ENCODE peak calls at places on chromosomes 12 and 14, in four cellular contexts. F is choroid plexus epithelial cell, A is AG04449, D is RWPE2. S is an unnamed sample.

GRCh38 chr12:104710940-104711725 is 247.0 kb downstream of the SLC41A2 start:
- DNase-seq in F (peak), A (peak), D (no peak), S (peak)

GRCh38 chr12:46269429-46270241 is 792 bp upstream of the SLC38A1 start:
- DNase-seq in F (peak), A (no peak), D (no peak), S (no peak)

GRCh38 chr12:20132818-20133217 is 235.5 kb upstream of the PDE3A start:
- DNase-seq in F (no peak), A (no peak), D (no peak), S (no peak)

GRCh38 chr12:7144414-7145120 is 14.4 kb downstream of the CLSTN3 start:
- DNase-seq in F (peak), A (no peak), D (no peak), S (no peak)

GRCh38 chr12:71684081-71684480 is 1.8 kb upstream of the TMEM19 start:
- DNase-seq in F (no peak), A (no peak), D (no peak), S (no peak)

GRCh38 chr12:54596526-54596946 is 8.1 kb upstream of the PPP1R1A start:
- DNase-seq in F (peak), A (no peak), D (no peak), S (peak)

GRCh38 chr12:57047981-57048380 is 1.9 kb downstream of the MYO1A start:
- DNase-seq in F (no peak), A (no peak), D (no peak), S (no peak)

GRCh38 chr14:53539489-53540126 is 386.5 kb upstream of the DDHD1 start:
- DNase-seq in F (peak), A (no peak), D (no peak), S (peak)

GRCh38 chr14:101781240-101782061 is 19.9 kb downstream of the PPP2R5C start:
- DNase-seq in F (no peak), A (no peak), D (peak), S (no peak)

GRCh38 chr14:66359500-66359899 is 126.7 kb upstream of the CCDC196 start:
- DNase-seq in F (peak), A (no peak), D (no peak), S (peak)

GRCh38 chr12:6551063-6551461 is 4.8 kb downstream of the IFFO1 start:
- DNase-seq in F (no peak), A (no peak), D (no peak), S (no peak)

GRCh38 chr14:76829016-76829365 is 2.8 kb downstream of the LRRC74A start:
- DNase-seq in F (no peak), A (no peak), D (no peak), S (no peak)

GRCh38 chr12:26867084-26867483 is 34.1 kb upstream of the ITPR2 start:
- DNase-seq in F (no peak), A (no peak), D (no peak), S (no peak)

GRCh38 chr12:59164991-59165718 is 244.9 kb upstream of the LRIG3 start:
- DNase-seq in F (peak), A (no peak), D (no peak), S (peak)

GRCh38 chr12:84632556-84632955 is 280.0 kb downstream of the SLC6A15 start:
- DNase-seq in F (no peak), A (no peak), D (no peak), S (no peak)

GRCh38 chr12:117412465-117413190 is 51.2 kb upstream of the NOS1 start:
- DNase-seq in F (no peak), A (no peak), D (no peak), S (no peak)

GRCh38 chr14:51972566-51972965 is 16.8 kb upstream of the RTRAF start:
- DNase-seq in F (no peak), A (no peak), D (no peak), S (no peak)

GRCh38 chr14:97253756-97254155 is 456.6 kb downstream of the VRK1 start:
- DNase-seq in F (no peak), A (no peak), D (no peak), S (no peak)

GRCh38 chr12:19841451-19841850 is 402.2 kb downstream of the AEBP2 start:
- DNase-seq in F (peak), A (no peak), D (no peak), S (no peak)

GRCh38 chr12:52204095-52204930 is 12.5 kb upstream of the KRT80 start:
- DNase-seq in F (no peak), A (no peak), D (peak), S (no peak)

GRCh38 chr14:26872930-26873470 is 275.2 kb upstream of the NOVA1 start:
- DNase-seq in F (no peak), A (no peak), D (no peak), S (no peak)

DNA sequence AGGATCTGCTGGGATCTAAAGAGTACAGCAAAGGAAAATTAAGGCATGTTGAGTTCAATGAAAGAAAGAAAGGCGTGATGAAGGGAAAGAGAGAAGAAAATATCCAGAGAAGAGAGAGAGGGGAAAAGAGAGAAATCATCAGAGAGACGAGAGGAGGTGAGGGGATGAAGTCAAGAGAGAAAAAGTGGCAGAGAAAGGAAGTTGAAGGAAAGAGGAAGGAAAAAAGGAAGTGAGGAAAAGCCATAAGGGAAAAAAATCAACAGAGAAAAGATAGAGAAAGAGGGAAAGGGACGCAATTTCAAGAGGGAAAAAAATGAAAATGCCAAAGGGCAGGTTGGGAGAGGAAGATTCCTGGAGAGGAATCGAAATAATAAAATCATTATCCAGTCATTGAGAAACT is 40.4 kb downstream of the LLPH start:
- DNase-seq in F (no peak), A (no peak), D (no peak), S (no peak)
- H3K4me3 ChIP-seq in F (no peak), A (no peak), D (no peak), S (no peak)

GRCh38 chr12:39503445-39503844 is 60.5 kb upstream of the KIF21A start:
- DNase-seq in F (peak), A (no peak), D (no peak), S (no peak)
- TF ChIP-seq CTCF in F (no peak), A (no peak), D (peak), S (no peak)

DNA sequence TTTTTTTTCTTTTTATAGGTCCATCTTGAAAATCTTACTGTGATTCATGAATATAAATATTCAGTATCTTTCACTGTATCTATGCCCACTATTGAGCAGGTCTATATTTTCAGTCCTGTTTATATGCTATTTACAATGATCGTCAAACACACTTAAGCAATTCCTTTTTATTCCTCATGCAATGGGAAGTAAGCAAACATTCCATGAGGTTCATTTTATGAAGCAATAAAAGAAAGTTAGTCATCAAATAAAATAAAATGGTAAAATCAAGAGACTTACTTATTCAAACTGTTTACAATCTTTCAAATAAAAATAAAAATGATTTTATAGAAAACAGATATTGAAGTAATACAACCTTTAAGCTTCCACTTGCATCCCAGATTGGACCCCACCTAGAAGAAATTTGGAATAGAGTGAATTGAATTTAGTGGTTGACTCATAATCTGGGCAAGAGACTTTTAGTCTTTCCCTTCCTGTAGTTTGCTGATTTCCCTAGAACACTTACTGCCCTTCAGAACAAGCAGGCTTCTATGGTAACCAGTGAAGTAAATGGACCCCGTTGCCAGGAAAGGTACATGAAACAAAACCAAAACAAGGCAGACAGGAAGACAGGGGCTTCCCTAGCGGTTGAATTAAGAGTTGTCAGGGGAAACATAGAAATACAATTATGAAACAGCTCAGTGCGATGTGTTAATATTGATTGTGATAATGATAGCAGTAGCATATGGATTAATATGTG is 241.0 kb upstream of the ATP2B1 start:
- DNase-seq in F (peak), A (no peak), D (no peak), S (peak)
- H3K4me3 ChIP-seq in F (no peak), A (no peak), D (no peak), S (no peak)

DNA sequence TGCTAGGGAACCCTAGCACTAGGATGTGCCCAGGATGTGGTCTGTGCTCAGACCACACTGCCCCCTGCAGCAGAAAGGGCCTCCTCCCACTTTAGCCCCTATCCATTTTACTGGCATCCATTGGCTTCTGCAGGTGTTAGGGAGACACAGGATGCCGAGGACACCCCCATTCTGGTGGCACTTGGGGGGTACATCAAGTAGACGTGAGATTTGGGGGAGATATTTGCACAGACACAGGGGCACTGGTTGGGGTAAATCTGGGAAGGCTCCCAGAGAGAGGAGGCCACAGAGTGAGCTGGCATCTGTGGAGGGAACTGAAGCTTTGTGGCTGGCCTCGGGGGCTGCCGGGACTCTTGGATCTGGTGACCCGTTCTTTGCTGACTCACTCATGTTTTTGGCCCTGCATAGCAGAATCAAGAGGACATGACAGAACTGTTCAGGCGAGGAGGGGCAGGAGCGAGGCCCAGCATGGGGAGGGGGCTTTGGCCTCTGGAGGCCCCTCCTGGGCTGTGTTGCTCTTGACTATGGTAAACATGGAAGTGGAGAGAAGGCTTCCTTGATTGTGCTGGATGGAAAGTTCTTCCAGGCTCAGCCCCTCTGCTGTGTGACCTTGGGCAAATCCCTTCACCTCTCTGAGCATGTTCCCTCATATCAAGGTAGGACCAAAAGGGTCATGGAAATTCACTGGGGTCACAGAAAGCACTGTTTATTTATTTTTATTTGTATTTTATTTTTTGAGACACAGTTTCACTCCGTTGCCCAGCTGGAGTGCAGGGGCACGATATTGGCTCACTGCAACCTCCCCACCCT is 1.8 kb downstream of the PLBD2 start:
- DNase-seq in F (no peak), A (no peak), D (no peak), S (no peak)
- TF ChIP-seq CTCF in F (peak), A (peak), D (no peak), S (peak)

GRCh38 chr12:108637222-108637621 is 3.5 kb upstream of the SELPLG start:
- DNase-seq in F (no peak), A (no peak), D (no peak), S (no peak)
- H3K4me3 ChIP-seq in F (no peak), A (no peak), D (no peak), S (no peak)

GRCh38 chr12:14935031-14935430 is 3.3 kb downstream of the ERP27 start:
- DNase-seq in F (no peak), A (no peak), D (no peak), S (no peak)

GRCh38 chr12:14936224-14936861 is 2.0 kb downstream of the ERP27 start:
- DNase-seq in F (no peak), A (no peak), D (no peak), S (no peak)

GRCh38 chr12:14938301-14938700 is at the start of gene ERP27:
- DNase-seq in F (no peak), A (no peak), D (no peak), S (no peak)

GRCh38 chr12:14937014-14937413 is 1.3 kb downstream of the ERP27 start:
- DNase-seq in F (no peak), A (no peak), D (no peak), S (no peak)

GRCh38 chr12:14937689-14938088 is 648 bp downstream of the ERP27 start:
- DNase-seq in F (no peak), A (no peak), D (no peak), S (no peak)
- TF ChIP-seq CTCF in F (peak), A (no peak), D (no peak), S (peak)

DNA sequence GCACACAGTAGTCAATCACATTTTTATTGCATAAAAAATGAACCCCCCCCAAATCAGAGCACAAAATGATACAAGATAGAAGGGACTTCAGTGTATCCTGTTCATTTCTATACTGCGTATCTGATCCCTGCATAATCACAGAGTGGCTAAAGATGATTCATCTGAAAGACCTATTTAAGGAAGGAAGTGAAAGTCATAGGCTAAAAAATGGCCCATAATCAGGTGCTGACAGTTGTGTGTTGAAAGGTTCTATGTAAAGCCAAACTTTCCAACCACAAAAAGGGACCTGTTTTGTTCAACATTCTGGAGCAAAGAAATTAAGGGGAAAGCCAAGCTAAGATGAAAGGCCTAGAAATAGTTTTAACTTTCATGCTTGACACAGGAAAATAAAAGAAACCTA is 147.8 kb upstream of the ATP2B1 start:
- DNase-seq in F (peak), A (peak), D (no peak), S (peak)
- H3K4me3 ChIP-seq in F (no peak), A (no peak), D (no peak), S (no peak)

GRCh38 chr12:55631743-55632142 is 4.9 kb upstream of the OR10P1 start:
- DNase-seq in F (no peak), A (no peak), D (no peak), S (no peak)

GRCh38 chr12:55626154-55626553 is 10.5 kb upstream of the OR10P1 start:
- DNase-seq in F (no peak), A (no peak), D (no peak), S (no peak)

GRCh38 chr12:55634186-55634585 is 2.5 kb upstream of the OR10P1 start:
- DNase-seq in F (no peak), A (no peak), D (no peak), S (no peak)

GRCh38 chr12:55629058-55629841 is 7.4 kb upstream of the OR10P1 start:
- DNase-seq in F (peak), A (no peak), D (no peak), S (no peak)

DNA sequence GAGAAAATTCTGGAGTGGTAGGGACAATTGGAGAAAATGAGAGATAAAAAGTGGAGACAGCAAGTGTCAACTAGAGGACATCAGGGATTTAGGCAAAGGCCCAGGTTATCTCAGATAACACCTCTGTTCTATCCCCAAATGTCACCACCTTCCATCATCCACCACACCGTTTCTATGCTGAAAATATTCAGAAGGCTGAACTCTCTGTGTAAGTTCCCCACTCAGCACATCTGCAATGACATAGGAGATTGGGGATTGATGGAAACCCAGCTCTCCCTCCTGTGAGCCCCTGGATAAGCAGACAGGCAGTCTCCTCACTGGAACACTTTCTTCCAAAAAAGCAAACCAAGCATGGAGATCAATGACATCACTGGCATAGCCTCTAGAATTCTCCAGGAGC is 5.6 kb upstream of the OR10P1 start:
- DNase-seq in F (no peak), A (no peak), D (no peak), S (no peak)
- TF ChIP-seq CTCF in F (no peak), A (no peak), D (no peak), S (no peak)

DNA sequence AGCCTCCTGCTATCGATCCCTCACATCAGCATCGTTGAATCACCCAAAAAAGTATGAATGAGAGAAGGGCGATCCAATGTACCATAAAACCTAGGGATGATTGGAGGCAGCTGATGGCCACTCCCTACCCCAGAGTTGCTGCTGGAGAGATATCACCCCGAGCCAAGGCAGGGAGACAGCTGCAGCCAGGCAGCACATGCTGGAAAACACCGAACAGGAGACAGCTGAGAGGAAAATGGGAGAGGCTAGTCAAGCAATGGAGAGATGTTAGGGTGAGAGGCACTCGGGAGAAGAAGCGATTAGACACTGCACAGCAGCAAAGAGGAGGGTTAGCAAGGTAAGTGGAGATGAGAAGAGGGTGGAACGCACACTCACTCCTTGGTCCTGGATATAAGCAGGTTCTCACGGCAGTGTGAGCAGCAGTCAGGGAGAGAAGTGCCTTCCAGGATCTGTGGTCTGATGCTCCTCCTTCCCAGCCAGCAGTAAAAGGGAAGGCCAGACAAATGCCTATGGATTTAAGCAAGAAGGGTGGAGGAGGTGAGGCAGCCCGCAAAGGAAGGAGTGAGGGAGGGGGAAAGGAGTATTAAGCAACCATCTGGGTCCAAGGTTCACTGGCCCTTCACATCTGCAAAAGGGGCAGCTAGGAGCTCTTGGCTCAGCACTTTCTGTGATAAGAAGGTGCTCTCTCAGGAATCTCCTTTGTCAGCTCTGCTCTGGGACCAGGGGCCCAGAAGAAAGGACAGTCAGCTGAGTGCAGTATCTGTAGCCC is at the start of gene SLC7A7:
- DNase-seq in F (peak), A (no peak), D (no peak), S (no peak)
- H3K4me3 ChIP-seq in F (peak), A (peak), D (no peak), S (no peak)

DNA sequence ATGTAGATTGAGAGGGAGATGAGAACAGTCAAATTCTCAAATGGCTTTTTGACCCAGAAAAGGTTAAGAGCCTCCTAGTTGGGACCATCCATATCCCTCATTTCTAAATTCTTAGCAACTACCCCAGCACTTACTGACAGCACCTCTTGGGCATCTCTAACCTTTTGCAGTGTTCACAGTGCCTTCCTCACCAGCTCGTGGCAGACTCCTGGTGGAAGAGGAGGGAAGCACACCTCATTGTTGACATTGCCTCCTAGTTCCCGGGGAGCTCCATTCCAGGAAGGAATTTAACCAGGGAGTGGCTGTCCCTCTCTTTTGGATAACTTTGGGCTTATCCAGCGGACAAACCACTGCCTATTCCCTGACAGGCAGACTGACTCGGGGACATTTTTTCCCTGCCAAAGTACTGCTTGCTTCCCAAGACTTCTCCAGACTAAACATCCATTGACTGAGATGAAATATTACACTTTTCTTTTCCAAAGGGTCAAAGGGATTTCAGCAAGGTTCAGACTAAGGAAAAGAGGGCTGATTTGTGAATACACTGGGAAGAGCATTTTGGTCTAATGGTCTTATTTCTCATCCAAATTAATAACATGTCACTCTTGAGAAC is 9.0 kb upstream of the OR6J1 start:
- DNase-seq in F (peak), A (no peak), D (no peak), S (peak)
- TF ChIP-seq CTCF in F (peak), A (peak), D (peak), S (peak)

S was measured in HFF-Myc.